ENCODE peak calls at places on chromosome 6, in ten cellular contexts. A is A549, Z is heart left ventricle, T is right lobe of liver, B is left ventricle myocardium inferior, H is prostate gland, O is IMR-90, W is lower lobe of right lung, J is heart right ventricle, Q is neural progenitor cell. M is an unnamed sample.

GRCh38 chr6:79558099-79558498 is 20.9 kb upstream of the LCA5 start:
- DNase-seq in A (no peak), Z (no peak), T (no peak), B (no peak), H (no peak), O (peak; percentile 50), W (no peak), J (no peak), Q (no peak), M (no peak)

GRCh38 chr6:146289816-146290588 is 253.6 kb upstream of the RAB32 start:
- DNase-seq in A (no peak), Z (no peak), T (no peak), B (no peak), H (no peak), O (peak; percentile 52), W (no peak), J (peak; percentile 21), Q (no peak), M (no peak)

GRCh38 chr6:110053395-110054240 is 75.5 kb downstream of the GPR6 start:
- DNase-seq in A (peak; percentile 36), Z (no peak), T (no peak), B (no peak), H (no peak), O (peak; percentile 68), W (no peak), J (peak; percentile 25), Q (peak; percentile 82), M (peak; percentile 29)

GRCh38 chr6:53294095-53294494 is 54.7 kb downstream of the ELOVL5 start:
- DNase-seq in A (no peak), Z (no peak), T (no peak), B (no peak), H (no peak), O (no peak), W (no peak), J (no peak), Q (peak; percentile 64), M (no peak)

GRCh38 chr6:106973841-106974336 is 640 bp downstream of the CD24 start:
- DNase-seq in A (peak; percentile 41), Z (no peak), T (peak; percentile 37), B (no peak), H (peak; percentile 17), O (no peak), W (peak; percentile 46), J (no peak), Q (peak; percentile 80), M (peak; percentile 75)

GRCh38 chr6:89007209-89008001 is 44.0 kb upstream of the RNGTT start:
- DNase-seq in A (no peak), Z (no peak), T (no peak), B (no peak), H (no peak), O (no peak), W (no peak), J (no peak), Q (no peak), M (no peak)

GRCh38 chr6:23308166-23308565 is 738.8 kb downstream of the HDGFL1 start:
- DNase-seq in A (no peak), Z (no peak), T (no peak), B (no peak), H (peak; percentile 16), O (no peak), W (no peak), J (no peak), Q (no peak), M (peak; percentile 15)

GRCh38 chr6:152380993-152381898 is 255.9 kb downstream of the SYNE1 start:
- DNase-seq in A (peak; percentile 63), Z (peak; percentile 78), T (peak; percentile 65), B (peak; percentile 71), H (peak; percentile 10), O (peak; percentile 97), W (peak; percentile 74), J (peak; percentile 86), Q (peak; percentile 54), M (peak; percentile 72)

GRCh38 chr6:44300424-44300823 is 12.7 kb downstream of the AARS2 start:
- DNase-seq in A (no peak), Z (no peak), T (no peak), B (no peak), H (no peak), O (no peak), W (no peak), J (no peak), Q (no peak), M (no peak)
- TF ChIP-seq CTCF in A (no peak), Z (no peak), T (no peak), B (no peak), H (no peak), O (no peak), W (no peak), J (no peak), Q (no peak), M (no peak)

GRCh38 chr6:34798057-34798456 is 6.2 kb downstream of the BLTP3A start:
- DNase-seq in A (no peak), Z (no peak), T (no peak), B (no peak), H (no peak), O (no peak), W (no peak), J (no peak), Q (no peak), M (no peak)

GRCh38 chr6:34793877-34794276 is 2.0 kb downstream of the BLTP3A start:
- DNase-seq in A (no peak), Z (no peak), T (no peak), B (no peak), H (no peak), O (no peak), W (no peak), J (no peak), Q (no peak), M (no peak)

GRCh38 chr6:34792605-34793500 is 970 bp downstream of the BLTP3A start:
- DNase-seq in A (peak; percentile 32), Z (no peak), T (peak; percentile 38), B (no peak), H (peak; percentile 28), O (peak; percentile 55), W (no peak), J (peak; percentile 18), Q (peak; percentile 39), M (peak; percentile 23)

GRCh38 chr6:34799547-34799946 is 7.7 kb downstream of the BLTP3A start:
- DNase-seq in A (no peak), Z (no peak), T (no peak), B (no peak), H (no peak), O (no peak), W (no peak), J (no peak), Q (no peak), M (no peak)

GRCh38 chr6:34795836-34796425 is 4.0 kb downstream of the BLTP3A start:
- DNase-seq in A (no peak), Z (no peak), T (no peak), B (no peak), H (no peak), O (peak; percentile 64), W (no peak), J (no peak), Q (no peak), M (no peak)
- H3K4me1 ChIP-seq in A (peaks cover 25% of the 10 kb centered on the region), Z (peaks cover 25% of the 10 kb centered on the region), T (no peaks in the 10 kb centered on the region), B (peaks cover 66% of the 10 kb centered on the region), H (no peaks in the 10 kb centered on the region), O (peaks cover 6% of the 10 kb centered on the region), W (peaks cover 23% of the 10 kb centered on the region), J (peaks cover 24% of the 10 kb centered on the region), Q (peaks cover 12% of the 10 kb centered on the region), M (no peaks in the 10 kb centered on the region)

DNA sequence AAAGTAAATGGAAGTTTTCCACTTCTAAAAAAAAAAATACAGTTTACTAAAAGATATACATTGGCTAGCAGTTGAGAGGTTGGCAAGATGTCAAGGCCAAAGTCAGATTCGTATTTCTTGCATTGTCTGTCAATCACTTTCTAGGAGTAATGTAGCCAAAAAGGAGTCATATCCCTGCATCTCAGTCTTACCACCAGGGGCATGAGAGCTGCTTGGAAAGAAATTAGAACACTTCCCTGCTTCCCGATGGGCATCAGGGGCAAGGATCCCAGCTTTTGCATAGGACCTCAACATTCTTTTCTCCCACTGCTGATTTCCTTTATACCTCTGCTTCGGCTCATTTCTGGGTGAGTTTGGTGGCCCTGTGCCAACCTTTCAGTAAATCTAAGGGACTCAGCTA is 581.0 kb upstream of the MAP3K7 start:
- DNase-seq in A (no peak), Z (no peak), T (no peak), B (no peak), H (no peak), O (no peak), W (no peak), J (no peak), Q (no peak), M (no peak)
- TF ChIP-seq CTCF in A (no peak), Z (no peak), T (no peak), B (no peak), H (no peak), O (no peak), W (no peak), J (no peak), Q (peak; percentile 51), M (no peak)

GRCh38 chr6:15254074-15254975 is 8.5 kb downstream of the JARID2 start:
- DNase-seq in A (no peak), Z (no peak), T (no peak), B (no peak), H (no peak), O (no peak), W (no peak), J (no peak), Q (peak; percentile 41), M (no peak)

GRCh38 chr6:15250440-15251168 is 4.7 kb downstream of the JARID2 start:
- DNase-seq in A (no peak), Z (no peak), T (no peak), B (no peak), H (no peak), O (no peak), W (no peak), J (no peak), Q (no peak), M (no peak)

GRCh38 chr6:15255481-15256414 is 9.9 kb downstream of the JARID2 start:
- DNase-seq in A (no peak), Z (no peak), T (no peak), B (no peak), H (no peak), O (no peak), W (no peak), J (no peak), Q (peak; percentile 38), M (no peak)

GRCh38 chr6:15252205-15252604 is 6.3 kb downstream of the JARID2 start:
- DNase-seq in A (no peak), Z (no peak), T (no peak), B (no peak), H (no peak), O (no peak), W (no peak), J (no peak), Q (no peak), M (no peak)

DNA sequence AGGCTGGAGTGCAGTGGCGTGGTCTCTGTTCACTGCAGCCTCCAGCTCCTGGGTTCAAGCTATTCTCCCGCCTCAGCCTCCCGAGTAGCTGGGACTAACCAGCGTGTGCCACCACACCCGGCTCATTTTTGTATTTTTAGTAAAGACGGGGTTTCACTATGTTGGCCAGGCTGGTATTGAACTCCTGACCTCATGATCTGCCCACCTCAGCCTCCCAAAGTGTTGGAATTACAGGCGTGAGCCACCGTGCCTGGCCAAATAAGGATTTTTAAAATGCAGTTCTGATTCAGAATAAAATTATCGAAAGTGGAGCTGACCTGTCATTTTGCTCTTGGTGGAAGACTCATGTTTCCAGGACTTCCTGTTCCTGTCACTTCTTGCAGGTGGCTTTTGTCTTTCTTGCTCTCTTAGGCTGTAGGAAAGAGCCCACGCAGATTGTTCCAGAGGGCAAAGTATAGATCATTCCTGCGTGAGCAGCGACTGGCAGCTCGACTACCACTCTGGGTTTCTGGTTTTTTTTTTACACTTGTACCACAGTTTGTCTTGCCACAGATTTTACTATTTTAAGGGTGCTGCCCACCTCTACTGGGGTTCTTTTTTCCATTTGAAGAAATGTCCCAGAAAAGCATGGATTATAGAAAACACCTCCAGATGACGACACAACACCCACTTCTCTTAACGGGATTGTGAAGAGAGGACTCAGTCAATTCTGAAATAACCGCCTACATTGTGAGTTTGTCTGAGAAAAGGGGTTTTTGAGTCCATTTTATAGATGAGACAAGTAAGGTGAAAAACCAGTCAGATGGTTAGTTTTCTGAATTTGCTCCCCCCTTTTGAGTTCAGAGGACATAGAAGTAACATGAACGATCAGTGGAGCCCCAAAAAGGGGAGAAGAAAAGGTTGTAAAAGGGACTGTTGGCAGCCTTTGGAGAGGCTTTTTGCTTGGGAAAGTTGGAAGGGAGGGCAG is 7.5 kb downstream of the JARID2 start:
- DNase-seq in A (no peak), Z (no peak), T (no peak), B (no peak), H (no peak), O (no peak), W (no peak), J (no peak), Q (no peak), M (no peak)
- H3K4me1 ChIP-seq in A (peaks cover 9% of the 10 kb centered on the region), Z (peaks cover 73% of the 10 kb centered on the region), T (no peaks in the 10 kb centered on the region), B (peaks cover 96% of the 10 kb centered on the region), H (peaks cover 10% of the 10 kb centered on the region), O (peaks cover 5% of the 10 kb centered on the region), W (peaks cover 64% of the 10 kb centered on the region), J (peaks cover 45% of the 10 kb centered on the region), Q (peaks cover 51% of the 10 kb centered on the region), M (no peaks in the 10 kb centered on the region)

M was measured in pancreas.